ENCODE peak calls at places on chromosome 16, in six cellular contexts. One of them, this sample, is unnamed.

GRCh38 chr16:74034862-74035261 is 261.8 kb upstream of the PSMD7 start:
- DNase-seq in activated CD4-positive, alpha-beta T cell treated with anti-CD3 and anti-CD28 coated beads, Interleukin-2, amount 10 ng/mL, durations not matched to agents 7 days and 5 days: no peak
- DNase-seq in HTR-8/SVneo: peak
- DNase-seq in retinal pigment epithelial cell: no peak
- DNase-seq in prostate gland: no peak
- DNase-seq in GM23338: peak
- DNase-seq in this sample: no peak

GRCh38 chr16:89043636-89044393 is 49.8 kb upstream of the ACSF3 start:
- DNase-seq in HTR-8/SVneo: no peak
- DNase-seq in retinal pigment epithelial cell: no peak
- DNase-seq in activated CD4-positive, alpha-beta T cell treated with anti-CD3 and anti-CD28 coated beads, Interleukin-2, amount 10 ng/mL, durations not matched to agents 7 days and 5 days: no peak
- DNase-seq in GM23338: no peak
- DNase-seq in prostate gland: no peak
- DNase-seq in this sample: no peak

GRCh38 chr16:50007744-50008143 is 17.3 kb upstream of the CNEP1R1 start:
- DNase-seq in HTR-8/SVneo: no peak
- DNase-seq in retinal pigment epithelial cell: no peak
- DNase-seq in GM23338: no peak
- DNase-seq in activated CD4-positive, alpha-beta T cell treated with anti-CD3 and anti-CD28 coated beads, Interleukin-2, amount 10 ng/mL, durations not matched to agents 7 days and 5 days: no peak
- DNase-seq in prostate gland: no peak
- DNase-seq in this sample: no peak

GRCh38 chr16:51286272-51286671 is 135.2 kb upstream of the SALL1 start:
- DNase-seq in prostate gland: no peak
- DNase-seq in GM23338: no peak
- DNase-seq in activated CD4-positive, alpha-beta T cell treated with anti-CD3 and anti-CD28 coated beads, Interleukin-2, amount 10 ng/mL, durations not matched to agents 7 days and 5 days: no peak
- DNase-seq in retinal pigment epithelial cell: no peak
- DNase-seq in HTR-8/SVneo: no peak
- DNase-seq in this sample: no peak

GRCh38 chr16:2494616-2495015 is 19.1 kb upstream of the ATP6V0C start:
- DNase-seq in retinal pigment epithelial cell: no peak
- DNase-seq in activated CD4-positive, alpha-beta T cell treated with anti-CD3 and anti-CD28 coated beads, Interleukin-2, amount 10 ng/mL, durations not matched to agents 7 days and 5 days: no peak
- DNase-seq in GM23338: no peak
- DNase-seq in prostate gland: no peak
- DNase-seq in HTR-8/SVneo: no peak
- DNase-seq in this sample: no peak

GRCh38 chr16:87851141-87851587 is 18.1 kb downstream of the SLC7A5 start:
- DNase-seq in GM23338: no peak
- DNase-seq in prostate gland: no peak
- DNase-seq in HTR-8/SVneo: no peak
- DNase-seq in retinal pigment epithelial cell: no peak
- DNase-seq in activated CD4-positive, alpha-beta T cell treated with anti-CD3 and anti-CD28 coated beads, Interleukin-2, amount 10 ng/mL, durations not matched to agents 7 days and 5 days: no peak
- DNase-seq in this sample: no peak

GRCh38 chr16:28498666-28499065 is 4.2 kb downstream of the APOBR start:
- DNase-seq in HTR-8/SVneo: no peak
- DNase-seq in prostate gland: no peak
- DNase-seq in GM23338: no peak
- DNase-seq in retinal pigment epithelial cell: no peak
- DNase-seq in activated CD4-positive, alpha-beta T cell treated with anti-CD3 and anti-CD28 coated beads, Interleukin-2, amount 10 ng/mL, durations not matched to agents 7 days and 5 days: no peak
- DNase-seq in this sample: no peak

GRCh38 chr16:80689487-80689886 is 114.9 kb downstream of the CDYL2 start:
- DNase-seq in activated CD4-positive, alpha-beta T cell treated with anti-CD3 and anti-CD28 coated beads, Interleukin-2, amount 10 ng/mL, durations not matched to agents 7 days and 5 days: no peak
- DNase-seq in retinal pigment epithelial cell: no peak
- DNase-seq in GM23338: no peak
- DNase-seq in HTR-8/SVneo: no peak
- DNase-seq in prostate gland: peak
- DNase-seq in this sample: no peak

GRCh38 chr16:70337814-70338213 is 8.9 kb upstream of the DDX19A start:
- DNase-seq in activated CD4-positive, alpha-beta T cell treated with anti-CD3 and anti-CD28 coated beads, Interleukin-2, amount 10 ng/mL, durations not matched to agents 7 days and 5 days: no peak
- DNase-seq in prostate gland: no peak
- DNase-seq in GM23338: no peak
- DNase-seq in HTR-8/SVneo: no peak
- DNase-seq in retinal pigment epithelial cell: no peak
- DNase-seq in this sample: no peak

GRCh38 chr16:11405331-11406176 is 60.3 kb downstream of the RMI2 start:
- DNase-seq in prostate gland: no peak
- DNase-seq in activated CD4-positive, alpha-beta T cell treated with anti-CD3 and anti-CD28 coated beads, Interleukin-2, amount 10 ng/mL, durations not matched to agents 7 days and 5 days: peak
- DNase-seq in HTR-8/SVneo: peak
- DNase-seq in retinal pigment epithelial cell: no peak
- DNase-seq in GM23338: peak
- DNase-seq in this sample: peak

GRCh38 chr16:86118467-86119307 is 219.7 kb downstream of the IRF8 start:
- DNase-seq in retinal pigment epithelial cell: peak
- DNase-seq in HTR-8/SVneo: no peak
- DNase-seq in GM23338: no peak
- DNase-seq in prostate gland: no peak
- DNase-seq in activated CD4-positive, alpha-beta T cell treated with anti-CD3 and anti-CD28 coated beads, Interleukin-2, amount 10 ng/mL, durations not matched to agents 7 days and 5 days: no peak
- DNase-seq in this sample: no peak

GRCh38 chr16:57379579-57379978 is 7.3 kb downstream of the CX3CL1 start:
- DNase-seq in activated CD4-positive, alpha-beta T cell treated with anti-CD3 and anti-CD28 coated beads, Interleukin-2, amount 10 ng/mL, durations not matched to agents 7 days and 5 days: no peak
- DNase-seq in retinal pigment epithelial cell: no peak
- DNase-seq in GM23338: no peak
- DNase-seq in prostate gland: no peak
- DNase-seq in HTR-8/SVneo: no peak
- DNase-seq in this sample: no peak

GRCh38 chr16:9364721-9365693 is 273.6 kb downstream of the HAPSTR1 start:
- DNase-seq in HTR-8/SVneo: no peak
- DNase-seq in prostate gland: peak
- DNase-seq in retinal pigment epithelial cell: no peak
- DNase-seq in GM23338: no peak
- DNase-seq in activated CD4-positive, alpha-beta T cell treated with anti-CD3 and anti-CD28 coated beads, Interleukin-2, amount 10 ng/mL, durations not matched to agents 7 days and 5 days: no peak
- DNase-seq in this sample: no peak

GRCh38 chr16:50627419-50627818 is 53.7 kb downstream of the SNX20 start:
- DNase-seq in HTR-8/SVneo: no peak
- DNase-seq in retinal pigment epithelial cell: no peak
- DNase-seq in prostate gland: peak
- DNase-seq in GM23338: peak
- DNase-seq in activated CD4-positive, alpha-beta T cell treated with anti-CD3 and anti-CD28 coated beads, Interleukin-2, amount 10 ng/mL, durations not matched to agents 7 days and 5 days: peak
- DNase-seq in this sample: no peak

GRCh38 chr16:15672514-15673167 is 22.6 kb downstream of the NDE1 start:
- DNase-seq in prostate gland: peak
- DNase-seq in retinal pigment epithelial cell: peak
- DNase-seq in HTR-8/SVneo: peak
- DNase-seq in GM23338: peak
- DNase-seq in activated CD4-positive, alpha-beta T cell treated with anti-CD3 and anti-CD28 coated beads, Interleukin-2, amount 10 ng/mL, durations not matched to agents 7 days and 5 days: peak
- DNase-seq in this sample: peak

GRCh38 chr16:29680180-29680598 is 1.2 kb downstream of the QPRT start:
- DNase-seq in retinal pigment epithelial cell: no peak
- DNase-seq in GM23338: peak
- DNase-seq in activated CD4-positive, alpha-beta T cell treated with anti-CD3 and anti-CD28 coated beads, Interleukin-2, amount 10 ng/mL, durations not matched to agents 7 days and 5 days: no peak
- DNase-seq in prostate gland: no peak
- DNase-seq in HTR-8/SVneo: no peak
- DNase-seq in this sample: no peak

GRCh38 chr16:84608281-84608680 is 9.6 kb downstream of the COTL1 start:
- DNase-seq in HTR-8/SVneo: no peak
- DNase-seq in retinal pigment epithelial cell: no peak
- DNase-seq in activated CD4-positive, alpha-beta T cell treated with anti-CD3 and anti-CD28 coated beads, Interleukin-2, amount 10 ng/mL, durations not matched to agents 7 days and 5 days: peak
- DNase-seq in prostate gland: no peak
- DNase-seq in GM23338: no peak
- DNase-seq in this sample: no peak

GRCh38 chr16:69108069-69108904 is 2.8 kb downstream of the HAS3 start:
- DNase-seq in prostate gland: no peak
- DNase-seq in retinal pigment epithelial cell: no peak
- DNase-seq in GM23338: peak
- DNase-seq in activated CD4-positive, alpha-beta T cell treated with anti-CD3 and anti-CD28 coated beads, Interleukin-2, amount 10 ng/mL, durations not matched to agents 7 days and 5 days: no peak
- DNase-seq in HTR-8/SVneo: no peak
- DNase-seq in this sample: no peak

GRCh38 chr16:68284847-68285246 is 20.5 kb downstream of the SLC7A6 start:
- DNase-seq in activated CD4-positive, alpha-beta T cell treated with anti-CD3 and anti-CD28 coated beads, Interleukin-2, amount 10 ng/mL, durations not matched to agents 7 days and 5 days: no peak
- DNase-seq in HTR-8/SVneo: no peak
- DNase-seq in prostate gland: no peak
- DNase-seq in retinal pigment epithelial cell: no peak
- DNase-seq in GM23338: no peak
- DNase-seq in this sample: no peak